ENCODE peak calls at places on chromosomes 11 and 22, in seven cellular contexts. C is left ventricle myocardium inferior; A is astrocyte of the spinal cord; H is HTR-8/SVneo; M is stimulated activated CD8-positive, alpha-beta memory T cell treated with anti-CD3 and anti-CD28 coated beads, Interleukin-7, amount 100 ng/mL, for 1 hour; Y is cardiac fibroblast; D is RCC 7860. I is an unnamed sample.

GRCh38 chr11:28833670-28834069 is 725.5 kb downstream of the METTL15 start:
- DNase-seq in C (no peak), H (peak), D (peak), A (peak), Y (peak), M (no peak), I (peak)

GRCh38 chr22:17974087-17974486 is 50.3 kb downstream of the MICAL3 start:
- DNase-seq in H (no peak), A (no peak), C (no peak), M (no peak), D (no peak), Y (peak), I (no peak)

GRCh38 chr11:30196400-30197206 is 34.2 kb upstream of the FSHB start:
- DNase-seq in Y (peak), D (peak), H (peak), M (no peak), C (peak), A (peak), I (peak)

GRCh38 chr11:9285850-9286587 is 20.9 kb upstream of the DENND5A start:
- DNase-seq in M (no peak), Y (no peak), D (no peak), C (no peak), A (no peak), H (no peak), I (no peak)

GRCh38 chr11:581342-581741 is 5.1 kb downstream of the PHRF1 start:
- DNase-seq in C (no peak), A (no peak), Y (no peak), D (no peak), H (no peak), M (no peak), I (no peak)

GRCh38 chr22:24985824-24986214 is 33.3 kb downstream of the KIAA1671 start:
- DNase-seq in M (no peak), Y (peak), A (peak), C (no peak), D (peak), H (peak), I (no peak)

GRCh38 chr22:36301851-36302250 is 48.9 kb downstream of the APOL1 start:
- DNase-seq in Y (no peak), C (no peak), A (peak), D (no peak), H (no peak), M (no peak), I (no peak)

GRCh38 chr11:103594283-103594682 is 442.2 kb upstream of the DDI1 start:
- DNase-seq in C (no peak), M (no peak), D (no peak), A (no peak), Y (no peak), H (no peak), I (no peak)

GRCh38 chr11:1766719-1767398 is 3.1 kb upstream of the CTSD start:
- DNase-seq in Y (no peak), A (no peak), C (no peak), H (no peak), D (no peak), M (no peak), I (no peak)

GRCh38 chr11:20097319-20098221 is 62.7 kb downstream of the DBX1 start:
- DNase-seq in Y (peak), M (no peak), H (peak), A (peak), C (no peak), D (peak), I (no peak)

GRCh38 chr22:43376765-43377485 is 33.8 kb upstream of the SCUBE1 start:
- DNase-seq in C (no peak), M (peak), A (no peak), Y (no peak), D (no peak), H (no peak), I (no peak)

GRCh38 chr11:73493838-73494598 is 103.9 kb downstream of the FAM168A start:
- DNase-seq in A (peak), C (no peak), H (peak), Y (peak), M (no peak), D (peak), I (peak)

GRCh38 chr11:69156673-69157155 is 979 bp downstream of the SMIM38 start:
- DNase-seq in M (no peak), A (no peak), C (no peak), Y (peak), D (no peak), H (no peak), I (no peak)

GRCh38 chr11:75303544-75304224 is 47.8 kb downstream of the ARRB1 start:
- DNase-seq in M (no peak), H (no peak), D (no peak), A (no peak), C (no peak), Y (no peak), I (no peak)

GRCh38 chr11:72519220-72519881 is 85.0 kb upstream of the CLPB start:
- DNase-seq in D (no peak), H (peak), Y (no peak), C (no peak), M (no peak), A (no peak), I (no peak)

GRCh38 chr11:116595305-116595880 is 177.4 kb downstream of the BUD13 start:
- DNase-seq in C (no peak), A (no peak), H (no peak), D (no peak), Y (no peak), M (no peak), I (no peak)